ENCODE peak calls at places on chromosomes 3 and 15, in ten cellular contexts. W is AG04450, C is epithelial cell of esophagus, V is endothelial cell of umbilical vein, M is choroid plexus epithelial cell, N is pancreas, P is AG09309, U is WERI-Rb-1, Z is transverse colon, J is body of pancreas. Y is an unnamed sample.
A peak's percentile ranks its signal among the peaks of the same experiment; 100 is the strongest.

GRCh38 chr3:12724794-12725193 is 34.3 kb downstream of the TMEM40 start:
- DNase-seq in W (no peak), C (no peak), V (no peak), M (peak; percentile 11), N (no peak), P (no peak), U (no peak), Z (no peak), J (no peak), Y (no peak)

GRCh38 chr3:95615592-95616310 is 1198.6 kb upstream of the EPHA6 start:
- DNase-seq in W (no peak), C (peak; percentile 9), V (no peak), M (no peak), N (no peak), P (no peak), U (no peak), Z (no peak), J (no peak), Y (no peak)

GRCh38 chr15:34436956-34437442 is 609 bp downstream of the GOLGA8A start:
- DNase-seq in W (no peak), C (peak; percentile 44), V (peak; percentile 65), M (peak; percentile 17), N (no peak), P (no peak), U (peak; percentile 54), Z (peak; percentile 39), J (peak; percentile 26), Y (no peak)

GRCh38 chr15:69531302-69532027 is 78.8 kb downstream of the RPLP1 start:
- DNase-seq in W (no peak), C (peak; percentile 11), V (no peak), M (no peak), N (no peak), P (no peak), U (no peak), Z (no peak), J (no peak), Y (no peak)

GRCh38 chr15:62572797-62573196 is 407.7 kb upstream of the C2CD4B start:
- DNase-seq in W (no peak), C (no peak), V (no peak), M (no peak), N (no peak), P (no peak), U (no peak), Z (no peak), J (no peak), Y (no peak)

GRCh38 chr3:189699873-189700272 is 68.7 kb downstream of the TP63 start:
- DNase-seq in W (no peak), C (peak; percentile 30), V (no peak), M (no peak), N (no peak), P (no peak), U (peak; percentile 11), Z (no peak), J (no peak), Y (no peak)

GRCh38 chr3:20344400-20344959 is 158.5 kb upstream of the SGO1 start:
- DNase-seq in W (no peak), C (no peak), V (no peak), M (no peak), N (no peak), P (no peak), U (no peak), Z (no peak), J (no peak), Y (no peak)

GRCh38 chr15:66617137-66618090 is 51.6 kb upstream of the LCTL start:
- DNase-seq in W (peak; percentile 38), C (peak; percentile 73), V (peak; percentile 97), M (peak; percentile 77), N (peak; percentile 47), P (peak; percentile 27), U (peak; percentile 22), Z (peak; percentile 66), J (peak; percentile 80), Y (no peak)

GRCh38 chr3:79162653-79163052 is 605.1 kb downstream of the ROBO1 start:
- DNase-seq in W (no peak), C (no peak), V (no peak), M (peak; percentile 36), N (no peak), P (no peak), U (no peak), Z (no peak), J (no peak), Y (no peak)

DNA sequence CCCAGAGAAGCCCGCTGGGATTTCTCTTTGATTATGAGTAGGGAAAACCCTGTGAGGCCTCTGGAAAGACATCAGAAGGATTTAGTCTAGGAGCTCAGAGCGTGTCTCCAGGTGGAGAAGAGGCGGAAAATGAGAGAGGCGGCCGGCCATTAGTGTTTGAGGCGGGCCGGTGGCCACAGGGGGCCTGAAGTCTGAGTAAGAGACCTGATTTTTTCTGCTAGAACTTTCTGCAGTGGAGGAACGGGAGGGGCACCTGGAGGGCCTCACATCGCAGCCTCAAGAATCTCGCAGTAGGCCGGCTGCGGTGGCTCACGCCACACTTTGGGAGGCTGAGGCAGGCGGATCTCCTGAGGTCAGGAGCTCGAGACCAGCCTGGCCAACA is 28.5 kb downstream of the KLHDC8B start:
- DNase-seq in W (no peak), C (no peak), V (no peak), M (no peak), N (no peak), P (no peak), U (no peak), Z (no peak), J (no peak), Y (no peak)
- H3K4me3 ChIP-seq in W (peak overlapping the region; percentile 56), C (no peak overlapping the region), V (peak overlapping the region; percentile 56), M (peak overlapping the region; percentile 58), N (no peak overlapping the region), P (peak overlapping the region; percentile 78), U (no peak overlapping the region), Z (peak overlapping the region; percentile 37), J (no peak overlapping the region), Y (peak overlapping the region; percentile 46)

DNA sequence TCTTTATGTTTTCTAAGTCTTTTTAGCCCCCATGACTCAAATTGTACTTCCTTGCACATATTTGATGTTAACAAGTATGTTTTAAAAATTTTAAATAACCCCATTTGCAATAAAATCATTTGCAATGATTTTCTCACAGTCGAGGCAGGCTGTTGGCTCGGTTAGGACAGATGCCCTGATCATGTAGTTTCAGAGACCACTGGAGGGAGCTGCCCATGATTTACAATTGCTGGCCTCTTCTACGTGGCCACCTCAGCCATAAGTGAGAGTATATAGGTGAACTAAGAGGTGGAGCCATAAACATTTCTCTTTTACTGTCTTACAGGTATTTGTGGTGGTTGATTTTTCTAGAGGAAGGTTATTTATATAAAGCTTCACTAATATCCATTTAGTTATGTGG is 1.7 kb downstream of the DTWD1 start:
- DNase-seq in W (no peak), C (no peak), V (no peak), M (peak; percentile 48), N (no peak), P (no peak), U (no peak), Z (no peak), J (no peak), Y (no peak)
- H3K4me3 ChIP-seq in W (peak overlapping the region; percentile 80), C (no peak overlapping the region), V (no peak overlapping the region), M (no peak overlapping the region), N (no peak overlapping the region), P (no peak overlapping the region), U (no peak overlapping the region), Z (no peak overlapping the region), J (peak overlapping the region; percentile 68), Y (no peak overlapping the region)

GRCh38 chr3:22373182-22373581 is 622.2 kb upstream of the ZNF385D start:
- DNase-seq in W (no peak), C (no peak), V (no peak), M (no peak), N (no peak), P (no peak), U (no peak), Z (no peak), J (no peak), Y (no peak)

GRCh38 chr3:22373827-22374226 is 622.8 kb upstream of the ZNF385D start:
- DNase-seq in W (no peak), C (no peak), V (no peak), M (no peak), N (no peak), P (no peak), U (no peak), Z (no peak), J (no peak), Y (no peak)

GRCh38 chr3:22371036-22371435 is 620.0 kb upstream of the ZNF385D start:
- DNase-seq in W (no peak), C (no peak), V (no peak), M (no peak), N (no peak), P (no peak), U (no peak), Z (no peak), J (no peak), Y (no peak)

GRCh38 chr3:22372292-22372949 is 621.4 kb upstream of the ZNF385D start:
- DNase-seq in W (no peak), C (peak; percentile 6), V (no peak), M (no peak), N (peak; percentile 8), P (no peak), U (peak; percentile 25), Z (no peak), J (peak; percentile 10), Y (no peak)

DNA sequence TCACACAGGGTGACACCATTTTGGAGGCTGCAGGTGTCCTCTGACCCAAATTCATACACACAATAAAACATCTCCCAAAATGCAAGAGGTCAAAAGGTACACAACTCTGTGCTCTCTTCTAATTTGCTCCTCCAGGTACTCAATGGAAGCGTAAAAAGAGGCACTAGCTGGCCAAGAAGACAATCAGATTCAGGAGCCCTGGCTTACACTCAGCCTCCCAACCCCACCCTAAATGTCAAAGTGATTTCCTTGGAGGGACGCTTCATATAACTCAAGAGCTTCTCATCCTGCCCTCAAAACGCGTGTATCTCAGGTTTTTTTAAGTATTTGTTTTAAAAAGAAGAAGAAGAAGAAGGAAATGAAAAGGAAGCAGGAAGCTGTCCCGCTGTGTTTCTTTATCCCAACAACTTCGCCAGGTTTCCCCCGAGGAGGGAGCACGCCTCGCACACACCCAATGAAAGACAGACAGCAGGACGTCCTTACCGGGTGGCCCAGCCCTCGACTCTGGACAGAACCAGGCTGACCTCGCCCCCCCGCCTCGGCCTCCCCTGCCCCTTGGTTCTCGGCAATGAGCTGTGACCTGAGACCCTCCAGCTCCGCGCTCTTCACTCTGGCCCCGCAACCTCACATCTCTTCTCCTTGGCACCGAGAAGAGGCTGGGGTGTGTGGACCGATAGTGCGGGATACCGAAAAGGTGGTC is 620.7 kb upstream of the ZNF385D start:
- DNase-seq in W (no peak), C (no peak), V (no peak), M (no peak), N (peak; percentile 5), P (no peak), U (no peak), Z (no peak), J (no peak), Y (no peak)
- H3K4me3 ChIP-seq in W (no peak overlapping the region), C (no peak overlapping the region), V (no peak overlapping the region), M (peak overlapping the region; percentile 52), N (no peak overlapping the region), P (peak overlapping the region; percentile 26), U (no peak overlapping the region), Z (no peak overlapping the region), J (no peak overlapping the region), Y (peak overlapping the region; percentile 44)

DNA sequence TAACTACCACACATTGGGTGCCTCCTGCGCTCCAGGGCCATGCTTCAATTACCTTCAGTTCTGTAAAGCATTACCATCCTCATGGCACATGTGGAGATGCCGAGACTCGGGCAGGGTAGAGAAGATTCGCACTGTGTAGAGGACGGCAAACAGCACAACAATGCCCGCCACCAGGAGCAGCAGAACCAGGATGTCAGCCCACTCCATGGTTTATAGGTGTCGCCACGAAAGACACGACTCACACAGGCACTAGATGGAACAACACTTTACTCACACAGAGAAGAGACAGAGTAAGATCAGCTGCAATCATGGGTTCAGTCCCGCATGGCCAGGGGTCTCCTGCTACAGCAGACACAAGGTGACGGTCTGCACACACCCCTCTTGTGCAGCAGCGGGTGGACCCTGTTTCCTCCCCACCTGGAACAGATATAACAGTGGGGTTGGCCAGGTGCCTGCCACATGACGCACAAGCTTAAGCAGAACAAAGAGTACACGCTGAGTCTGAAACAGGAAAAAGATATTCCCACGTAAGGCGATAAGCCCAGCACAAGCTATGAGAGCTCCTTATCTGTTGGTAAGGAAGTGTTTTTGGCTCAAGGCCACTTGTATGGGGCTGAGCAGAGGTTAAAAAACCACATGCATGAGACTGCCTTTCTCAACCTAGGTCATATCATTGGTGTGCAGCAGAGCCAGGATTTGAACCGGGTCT is 2.5 kb upstream of the TBC1D21 start:
- DNase-seq in W (no peak), C (peak; percentile 20), V (peak; percentile 68), M (peak; percentile 59), N (peak; percentile 43), P (no peak), U (no peak), Z (peak; percentile 19), J (peak; percentile 43), Y (peak; percentile 7)
- H3K4me3 ChIP-seq in W (no peak overlapping the region), C (no peak overlapping the region), V (no peak overlapping the region), M (no peak overlapping the region), N (no peak overlapping the region), P (no peak overlapping the region), U (no peak overlapping the region), Z (no peak overlapping the region), J (no peak overlapping the region), Y (no peak overlapping the region)

Y was measured in skeletal muscle cell.